ENCODE peak calls at places on chromosomes 2 and 18, in four cellular contexts. T is K562, H is PC-9, Z is body of pancreas. B is an unnamed sample.

GRCh38 chr2:231683292-231683898 is 24.9 kb upstream of the PTMA start:
- DNase-seq in Z (no peak), H (no peak), T (no peak), B (peak; percentile 81)

GRCh38 chr18:75252136-75252535 is 41.5 kb downstream of the TSHZ1 start:
- DNase-seq in T (no peak), Z (no peak), H (no peak), B (no peak)

GRCh38 chr2:128645631-128646030 is 327.0 kb upstream of the HS6ST1 start:
- DNase-seq in H (no peak), Z (no peak), T (no peak), B (no peak)

GRCh38 chr18:8982416-8983183 is 119.9 kb upstream of the NDUFV2 start:
- DNase-seq in Z (peak; percentile 44), T (no peak), H (peak; percentile 59), B (peak; percentile 68)

GRCh38 chr2:42967959-42968674 is 175.7 kb upstream of the HAAO start:
- DNase-seq in H (no peak), T (peak; percentile 91), Z (no peak), B (no peak)

GRCh38 chr2:44430340-44430739 is 68.6 kb downstream of the CAMKMT start:
- DNase-seq in H (no peak), T (no peak), Z (no peak), B (no peak)

GRCh38 chr2:187553908-187554703 is at the start of gene TFPI:
- DNase-seq in H (no peak), T (peak; percentile 25), Z (peak; percentile 38), B (no peak)

GRCh38 chr2:191155608-191156071 is 4.8 kb upstream of the STAT4 start:
- DNase-seq in Z (no peak), T (no peak), H (no peak), B (peak; percentile 19)

GRCh38 chr2:52542297-52542696 is 1225.3 kb upstream of the CHAC2 start:
- DNase-seq in T (no peak), Z (no peak), H (no peak), B (no peak)

GRCh38 chr2:230881840-230882239 is 17.1 kb downstream of the ITM2C start:
- DNase-seq in H (no peak), Z (no peak), T (no peak), B (no peak)

GRCh38 chr2:200054681-200055468 is 99.5 kb downstream of the MAIP1 start:
- DNase-seq in Z (no peak), T (no peak), H (no peak), B (peak; percentile 63)

GRCh38 chr2:161103451-161103831 is 56.8 kb upstream of the TANK start:
- DNase-seq in T (no peak), H (no peak), Z (no peak), B (no peak)

GRCh38 chr2:99066075-99066557 is 75.4 kb upstream of the C2orf15 start:
- DNase-seq in T (peak; percentile 6), Z (peak; percentile 27), H (peak; percentile 25), B (peak; percentile 14)
- H3K4me3 ChIP-seq in T (no peak overlapping the region), Z (no peak overlapping the region), H (no peak overlapping the region), B (no peak overlapping the region)

GRCh38 chr18:26454616-26455015 is 93.7 kb downstream of the KCTD1 start:
- DNase-seq in T (no peak), H (no peak), Z (no peak), B (no peak)
- H3K27ac ChIP-seq in T (no peak overlapping the region), H (no peak overlapping the region), Z (no peak overlapping the region), B (no peak overlapping the region)

DNA sequence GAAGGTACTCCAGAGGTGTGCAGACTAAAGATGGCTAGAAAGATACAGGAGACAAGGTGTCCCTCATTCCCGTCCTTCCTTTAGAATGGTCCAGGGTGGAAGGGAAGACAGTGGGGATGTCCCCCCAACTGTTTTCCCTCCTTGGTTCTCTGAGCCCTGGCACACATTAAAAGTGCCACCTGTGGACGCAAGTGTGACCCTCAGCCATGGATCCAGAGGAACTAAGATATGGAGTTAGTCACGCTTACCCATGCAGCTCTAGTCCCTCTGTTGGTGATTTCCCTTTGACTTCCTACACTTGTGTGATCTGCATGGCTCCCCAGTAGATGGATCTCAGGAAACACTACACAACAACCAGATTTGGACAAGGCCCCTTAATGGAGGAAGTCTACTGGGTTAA is 113.1 kb upstream of the SRD5A2 start:
- DNase-seq in Z (no peak), H (no peak), T (no peak), B (no peak)
- H3K9me3 ChIP-seq in Z (peaks cover 31% of the 10 kb centered on the region), H (peaks cover 48% of the 10 kb centered on the region), T (peaks cover 9% of the 10 kb centered on the region), B (peaks cover 49% of the 10 kb centered on the region)

GRCh38 chr2:108719149-108720044 is at the start of gene RANBP2:
- DNase-seq in H (peak; percentile 91), Z (peak; percentile 95), T (peak; percentile 79), B (peak; percentile 95)
- H3K4me3 ChIP-seq in H (peak within 1 kb of the TSS; percentile 93), Z (peak within 1 kb of the TSS; percentile 92), T (peak within 1 kb of the TSS; percentile 82), B (peak within 1 kb of the TSS; percentile 67)

GRCh38 chr18:25459814-25460213 is 107.8 kb upstream of the ZNF521 start:
- DNase-seq in H (no peak), Z (no peak), T (no peak), B (no peak)

GRCh38 chr18:25463726-25464125 is 111.8 kb upstream of the ZNF521 start:
- DNase-seq in Z (no peak), H (no peak), T (no peak), B (no peak)

GRCh38 chr18:25465152-25465790 is 113.3 kb upstream of the ZNF521 start:
- DNase-seq in Z (no peak), H (no peak), T (no peak), B (no peak)

GRCh38 chr18:25467226-25468065 is 115.5 kb upstream of the ZNF521 start:
- DNase-seq in H (no peak), T (no peak), Z (no peak), B (no peak)

DNA sequence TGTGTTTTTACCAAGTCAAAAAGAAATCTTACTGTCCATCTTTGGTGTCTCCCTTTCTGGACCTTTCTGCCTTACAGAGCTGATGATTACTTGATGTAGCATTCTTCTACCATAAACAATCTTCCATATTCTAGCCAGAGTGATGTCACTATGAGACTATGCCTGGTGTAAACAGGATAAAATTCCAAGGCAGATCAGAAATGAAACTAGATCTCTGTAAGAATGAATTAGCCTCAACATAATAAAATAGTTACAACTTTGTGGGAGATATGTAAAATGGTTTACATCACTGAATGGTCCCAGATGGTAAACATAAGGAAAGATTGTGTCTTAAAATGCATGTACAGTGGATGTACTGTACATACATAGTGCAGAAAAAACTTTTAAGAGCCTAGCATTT is 112.2 kb upstream of the ZNF521 start:
- DNase-seq in Z (no peak), T (no peak), H (no peak), B (no peak)
- H3K27ac ChIP-seq in Z (no peak overlapping the region), T (no peak overlapping the region), H (no peak overlapping the region), B (no peak overlapping the region)

GRCh38 chr2:179250848-179251504 is 13.7 kb downstream of the SESTD1 start:
- DNase-seq in T (no peak), Z (no peak), H (no peak), B (no peak)
- H3K9me3 ChIP-seq in T (no peaks in the 10 kb centered on the region), Z (no peaks in the 10 kb centered on the region), H (peaks cover 8% of the 10 kb centered on the region), B (no peaks in the 10 kb centered on the region)

GRCh38 chr2:45470531-45470930 is 140.5 kb downstream of the SRBD1 start:
- DNase-seq in Z (no peak), H (no peak), T (no peak), B (no peak)
- H3K4me3 ChIP-seq in Z (no peak overlapping the region), H (no peak overlapping the region), T (no peak overlapping the region), B (no peak overlapping the region)

GRCh38 chr2:20667151-20667530 is 197 bp downstream of the GDF7 start:
- DNase-seq in H (no peak), T (peak; percentile 33), Z (no peak), B (no peak)

GRCh38 chr2:20665261-20666113 is 1.5 kb upstream of the GDF7 start:
- DNase-seq in H (no peak), Z (no peak), T (no peak), B (no peak)

GRCh38 chr2:20666114-20666363 is 905 bp upstream of the GDF7 start:
- DNase-seq in Z (no peak), H (no peak), T (no peak), B (no peak)

GRCh38 chr2:20667531-20668401 is 822 bp downstream of the GDF7 start:
- DNase-seq in H (no peak), Z (no peak), T (no peak), B (no peak)

GRCh38 chr2:20666364-20667150 is at the start of gene GDF7:
- DNase-seq in H (no peak), T (peak; percentile 68), Z (peak; percentile 67), B (peak; percentile 60)
- H3K27ac ChIP-seq in H (no peak within 1 kb of the TSS), T (no peak within 1 kb of the TSS), Z (no peak within 1 kb of the TSS), B (no peak within 1 kb of the TSS)